ENCODE peak calls at places on chromosomes 4 and X, in six cellular contexts. One of them, this sample, is unnamed.

GRCh38 chrX:1555370-1555769 is 18.4 kb upstream of the P2RY8 start:
- DNase-seq in Karpas-422: no peak
- DNase-seq in osteoblast: no peak
- DNase-seq in SK-N-SH: no peak
- DNase-seq in hepatocyte: no peak
- DNase-seq in PC-9: no peak
- DNase-seq in this sample: no peak

GRCh38 chrX:87397103-87397886 is 120.3 kb upstream of the KLHL4 start:
- DNase-seq in Karpas-422: no peak
- DNase-seq in osteoblast: no peak
- DNase-seq in SK-N-SH: no peak
- DNase-seq in hepatocyte: no peak
- DNase-seq in PC-9: no peak
- DNase-seq in this sample: peak; percentile 40

GRCh38 chr4:88514557-88515511 is 8.7 kb downstream of the PYURF start:
- DNase-seq in Karpas-422: no peak
- DNase-seq in osteoblast: no peak
- DNase-seq in SK-N-SH: no peak
- DNase-seq in hepatocyte: no peak
- DNase-seq in PC-9: no peak
- DNase-seq in this sample: peak; percentile 28

GRCh38 chr4:25271866-25272265 is 38.0 kb downstream of the PI4K2B start:
- DNase-seq in Karpas-422: no peak
- DNase-seq in osteoblast: no peak
- DNase-seq in SK-N-SH: no peak
- DNase-seq in hepatocyte: no peak
- DNase-seq in PC-9: no peak
- DNase-seq in this sample: no peak

GRCh38 chr4:10164877-10165283 is 48.3 kb upstream of the WDR1 start:
- DNase-seq in Karpas-422: no peak
- DNase-seq in osteoblast: peak; percentile 84
- DNase-seq in SK-N-SH: peak; percentile 55
- DNase-seq in hepatocyte: peak; percentile 63
- DNase-seq in PC-9: no peak
- DNase-seq in this sample: peak; percentile 43

GRCh38 chr4:123476089-123476488 is 79.5 kb downstream of the SPRY1 start:
- DNase-seq in Karpas-422: no peak
- DNase-seq in osteoblast: no peak
- DNase-seq in SK-N-SH: no peak
- DNase-seq in hepatocyte: no peak
- DNase-seq in PC-9: no peak
- DNase-seq in this sample: no peak

GRCh38 chr4:76308548-76308947 is 2.0 kb downstream of the STBD1 start:
- DNase-seq in Karpas-422: no peak
- DNase-seq in osteoblast: no peak
- DNase-seq in SK-N-SH: peak; percentile 28
- DNase-seq in hepatocyte: peak; percentile 80
- DNase-seq in PC-9: no peak
- DNase-seq in this sample: no peak

GRCh38 chrX:28651186-28651585 is 63.9 kb downstream of the IL1RAPL1 start:
- DNase-seq in Karpas-422: no peak
- DNase-seq in osteoblast: no peak
- DNase-seq in SK-N-SH: no peak
- DNase-seq in hepatocyte: no peak
- DNase-seq in PC-9: no peak
- DNase-seq in this sample: peak; percentile 73

GRCh38 chrX:132023117-132023895 is at the start of gene STK26:
- DNase-seq in Karpas-422: peak; percentile 89
- DNase-seq in osteoblast: peak; percentile 88
- DNase-seq in SK-N-SH: peak; percentile 77
- DNase-seq in hepatocyte: peak; percentile 80
- DNase-seq in PC-9: peak; percentile 92
- DNase-seq in this sample: peak; percentile 84

GRCh38 chrX:132022863-132023116 is 312 bp upstream of the STK26 start:
- DNase-seq in Karpas-422: no peak
- DNase-seq in osteoblast: no peak
- DNase-seq in SK-N-SH: no peak
- DNase-seq in hepatocyte: no peak
- DNase-seq in PC-9: no peak
- DNase-seq in this sample: no peak

GRCh38 chrX:132022115-132022862 is 813 bp upstream of the STK26 start:
- DNase-seq in Karpas-422: peak; percentile 59
- DNase-seq in osteoblast: peak; percentile 69
- DNase-seq in SK-N-SH: peak; percentile 19
- DNase-seq in hepatocyte: no peak
- DNase-seq in PC-9: no peak
- DNase-seq in this sample: peak; percentile 44

GRCh38 chrX:132025085-132025484 is 2.0 kb downstream of the STK26 start:
- DNase-seq in Karpas-422: no peak
- DNase-seq in osteoblast: no peak
- DNase-seq in SK-N-SH: no peak
- DNase-seq in hepatocyte: no peak
- DNase-seq in PC-9: no peak
- DNase-seq in this sample: peak; percentile 35

DNA sequence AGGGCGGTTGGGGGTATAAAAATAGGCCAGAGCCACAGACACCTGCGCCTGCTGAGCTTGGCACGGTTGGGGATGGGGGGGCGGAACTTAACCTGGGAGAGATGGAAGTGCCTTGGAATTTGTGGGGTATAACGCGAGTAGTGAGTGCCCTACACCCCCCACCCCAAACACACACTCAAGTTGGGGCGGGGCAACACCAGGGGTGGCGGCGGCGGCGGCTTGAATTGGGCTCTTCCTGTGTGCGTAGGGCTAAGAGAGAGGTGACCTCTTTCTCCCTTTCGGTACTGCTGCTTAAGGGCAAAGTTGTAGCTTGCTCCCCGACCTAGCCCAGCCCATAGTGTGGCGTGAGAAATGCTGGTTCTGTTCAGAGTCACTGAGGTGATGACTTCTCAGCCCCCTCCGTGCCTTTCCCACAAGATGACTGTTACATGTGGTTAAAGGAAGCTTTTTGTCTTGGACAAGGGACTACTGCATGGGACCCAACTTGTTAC is 839 bp downstream of the STK26 start:
- DNase-seq in Karpas-422: peak; percentile 65
- DNase-seq in osteoblast: no peak
- DNase-seq in SK-N-SH: no peak
- DNase-seq in hepatocyte: no peak
- DNase-seq in PC-9: no peak
- DNase-seq in this sample: peak; percentile 31
- H3K4me2 ChIP-seq in Karpas-422: peak overlapping the region; percentile 68
- H3K4me2 ChIP-seq in osteoblast: peak overlapping the region; percentile 90
- H3K4me2 ChIP-seq in SK-N-SH: peak overlapping the region; percentile 89
- H3K4me2 ChIP-seq in hepatocyte: peak overlapping the region; percentile 84
- H3K4me2 ChIP-seq in PC-9: peak overlapping the region; percentile 100
- H3K4me2 ChIP-seq in this sample: peak overlapping the region; percentile 100

GRCh38 chr4:187827631-187828030 is 167.9 kb upstream of the ZFP42 start:
- DNase-seq in Karpas-422: no peak
- DNase-seq in osteoblast: no peak
- DNase-seq in SK-N-SH: no peak
- DNase-seq in hepatocyte: no peak
- DNase-seq in PC-9: no peak
- DNase-seq in this sample: no peak

DNA sequence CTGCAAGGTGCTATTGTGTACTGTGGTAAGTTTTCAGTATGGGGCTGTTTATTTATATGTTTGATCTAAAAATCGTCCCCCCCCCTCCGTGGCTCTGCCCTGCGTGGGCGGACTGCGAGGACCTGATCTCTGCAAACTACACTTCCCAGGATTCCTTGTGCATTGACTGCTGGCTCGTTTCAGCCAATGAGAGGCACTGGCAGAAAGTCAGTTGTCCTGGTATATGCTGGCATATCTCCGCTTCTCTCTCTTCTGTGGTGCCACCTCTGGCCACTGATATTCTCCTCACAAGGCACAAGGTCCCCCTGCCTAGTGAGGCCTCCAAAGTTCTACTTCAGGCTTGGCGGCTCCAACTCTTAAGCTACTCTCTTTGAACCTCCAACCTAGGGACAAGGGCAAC is 168.8 kb upstream of the ZFP42 start:
- DNase-seq in Karpas-422: peak; percentile 41
- DNase-seq in osteoblast: no peak
- DNase-seq in SK-N-SH: no peak
- DNase-seq in hepatocyte: no peak
- DNase-seq in PC-9: no peak
- DNase-seq in this sample: peak; percentile 6
- H3K4me2 ChIP-seq in Karpas-422: no peak overlapping the region
- H3K4me2 ChIP-seq in osteoblast: no peak overlapping the region
- H3K4me2 ChIP-seq in SK-N-SH: peak overlapping the region; percentile 2
- H3K4me2 ChIP-seq in hepatocyte: no peak overlapping the region
- H3K4me2 ChIP-seq in PC-9: no peak overlapping the region
- H3K4me2 ChIP-seq in this sample: no peak overlapping the region

DNA sequence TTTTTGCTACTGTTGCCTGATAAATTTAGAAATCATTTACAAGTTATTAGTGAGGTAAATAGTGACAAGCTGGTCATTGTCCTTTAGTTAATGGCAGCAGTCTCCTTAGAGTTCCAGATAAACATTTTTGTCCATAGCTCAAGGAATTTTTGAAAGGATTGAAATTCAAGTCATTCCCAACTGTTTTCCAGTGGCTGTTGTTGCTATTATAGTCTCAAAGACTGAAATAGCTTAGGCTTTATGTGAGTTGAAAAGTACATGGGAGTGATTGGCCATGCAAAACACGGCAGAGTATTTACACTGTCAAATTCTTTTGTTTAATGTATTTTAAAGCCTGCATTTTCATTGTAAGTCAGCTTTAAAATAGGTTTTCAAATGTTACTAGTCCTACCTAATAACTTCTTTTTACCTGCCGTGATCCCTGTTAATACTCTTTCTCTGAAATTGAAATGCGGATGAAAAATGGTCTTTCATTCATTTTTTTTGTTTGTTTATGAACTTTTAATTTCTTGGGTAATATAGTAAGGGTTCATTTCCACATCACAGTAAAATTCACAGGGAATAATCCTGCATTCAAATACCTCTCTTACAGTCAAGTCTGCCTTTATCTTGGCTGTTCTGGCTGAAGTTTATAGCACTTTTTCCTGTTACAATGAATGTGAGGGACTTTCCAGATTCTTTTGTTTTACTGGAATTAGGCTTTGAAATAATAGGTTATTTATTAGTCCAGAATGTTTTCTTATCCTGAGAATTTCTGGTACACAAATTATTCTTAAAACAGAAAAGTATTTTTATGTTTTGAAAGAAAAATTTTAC is 85.1 kb downstream of the PDLIM5 start:
- DNase-seq in Karpas-422: no peak
- DNase-seq in osteoblast: no peak
- DNase-seq in SK-N-SH: no peak
- DNase-seq in hepatocyte: no peak
- DNase-seq in PC-9: no peak
- DNase-seq in this sample: no peak
- H3K4me2 ChIP-seq in Karpas-422: no peak overlapping the region
- H3K4me2 ChIP-seq in osteoblast: peak overlapping the region; percentile 14
- H3K4me2 ChIP-seq in SK-N-SH: no peak overlapping the region
- H3K4me2 ChIP-seq in hepatocyte: peak overlapping the region; percentile 7
- H3K4me2 ChIP-seq in PC-9: no peak overlapping the region
- H3K4me2 ChIP-seq in this sample: no peak overlapping the region

GRCh38 chrX:8405631-8406030 is 59.0 kb upstream of the VCX3B start:
- DNase-seq in Karpas-422: no peak
- DNase-seq in osteoblast: no peak
- DNase-seq in SK-N-SH: no peak
- DNase-seq in hepatocyte: no peak
- DNase-seq in PC-9: no peak
- DNase-seq in this sample: peak; percentile 41
- H3K4me2 ChIP-seq in Karpas-422: no peak overlapping the region
- H3K4me2 ChIP-seq in osteoblast: no peak overlapping the region
- H3K4me2 ChIP-seq in SK-N-SH: no peak overlapping the region
- H3K4me2 ChIP-seq in hepatocyte: no peak overlapping the region
- H3K4me2 ChIP-seq in PC-9: peak overlapping the region; percentile 56
- H3K4me2 ChIP-seq in this sample: peak overlapping the region; percentile 61

DNA sequence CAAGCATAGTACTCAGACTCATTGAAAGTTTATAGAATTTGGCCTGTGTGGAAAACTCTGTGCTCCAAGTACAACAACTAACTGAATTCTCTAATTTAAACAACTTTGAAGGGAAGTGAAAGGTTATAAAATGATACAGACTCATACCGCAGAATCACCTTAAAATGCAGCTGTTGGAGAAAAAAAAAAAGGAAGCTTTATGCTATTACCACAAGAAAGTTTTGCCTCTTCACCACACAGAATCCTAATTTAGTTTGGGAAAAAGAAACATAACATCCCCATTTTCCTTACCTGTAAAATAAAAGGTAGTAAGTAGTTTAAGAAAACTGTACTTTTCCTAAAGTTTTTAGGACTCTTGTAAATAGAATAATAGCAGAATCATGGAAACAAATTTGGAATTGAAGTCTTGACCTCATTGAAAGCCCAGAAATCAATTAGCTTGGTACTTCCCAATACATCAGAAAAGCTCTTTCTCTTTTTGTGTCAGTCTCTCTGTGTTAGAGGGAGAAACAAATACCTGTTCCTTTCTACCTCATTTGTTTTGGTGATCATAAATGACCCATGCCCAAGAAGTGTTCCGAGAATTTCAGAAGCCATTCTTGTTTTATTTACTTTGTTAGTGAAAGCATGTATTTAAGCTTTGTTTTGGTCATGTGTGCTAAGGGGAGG is 78.8 kb downstream of the NFKB1 start:
- DNase-seq in Karpas-422: no peak
- DNase-seq in osteoblast: no peak
- DNase-seq in SK-N-SH: no peak
- DNase-seq in hepatocyte: no peak
- DNase-seq in PC-9: no peak
- DNase-seq in this sample: no peak
- H3K4me2 ChIP-seq in Karpas-422: no peak overlapping the region
- H3K4me2 ChIP-seq in osteoblast: no peak overlapping the region
- H3K4me2 ChIP-seq in SK-N-SH: no peak overlapping the region
- H3K4me2 ChIP-seq in hepatocyte: peak overlapping the region; percentile 45
- H3K4me2 ChIP-seq in PC-9: no peak overlapping the region
- H3K4me2 ChIP-seq in this sample: no peak overlapping the region

DNA sequence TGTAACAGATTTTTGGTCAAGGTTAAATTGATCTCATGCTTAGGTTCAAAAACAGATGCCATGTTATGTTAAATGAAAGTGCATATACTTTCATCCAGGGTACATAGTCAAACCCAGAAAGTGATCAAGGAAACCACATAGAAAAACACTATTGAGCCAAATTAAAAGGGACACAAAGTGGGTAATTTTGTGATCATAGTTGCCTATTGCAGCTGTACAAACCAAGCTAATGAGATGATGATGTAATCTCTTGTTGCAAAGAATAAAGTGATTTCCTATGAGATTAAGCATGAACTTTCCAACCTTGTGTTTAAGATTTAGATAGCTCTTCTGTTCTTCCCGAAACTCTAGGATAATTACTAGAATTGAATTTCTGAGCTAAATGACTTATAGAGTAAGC is 20.2 kb upstream of the LIMCH1 start:
- DNase-seq in Karpas-422: no peak
- DNase-seq in osteoblast: no peak
- DNase-seq in SK-N-SH: no peak
- DNase-seq in hepatocyte: no peak
- DNase-seq in PC-9: no peak
- DNase-seq in this sample: no peak
- H3K4me2 ChIP-seq in Karpas-422: no peak overlapping the region
- H3K4me2 ChIP-seq in osteoblast: no peak overlapping the region
- H3K4me2 ChIP-seq in SK-N-SH: no peak overlapping the region
- H3K4me2 ChIP-seq in hepatocyte: no peak overlapping the region
- H3K4me2 ChIP-seq in PC-9: no peak overlapping the region
- H3K4me2 ChIP-seq in this sample: no peak overlapping the region

GRCh38 chr4:13547563-13548041 is 3.3 kb upstream of the NKX3-2 start:
- DNase-seq in Karpas-422: peak; percentile 83
- DNase-seq in osteoblast: peak; percentile 88
- DNase-seq in SK-N-SH: peak; percentile 56
- DNase-seq in hepatocyte: peak; percentile 41
- DNase-seq in PC-9: no peak
- DNase-seq in this sample: no peak
- H3K4me2 ChIP-seq in Karpas-422: peak overlapping the region; percentile 75
- H3K4me2 ChIP-seq in osteoblast: peak overlapping the region; percentile 63
- H3K4me2 ChIP-seq in SK-N-SH: peak overlapping the region; percentile 35
- H3K4me2 ChIP-seq in hepatocyte: peak overlapping the region; percentile 95
- H3K4me2 ChIP-seq in PC-9: no peak overlapping the region
- H3K4me2 ChIP-seq in this sample: peak overlapping the region; percentile 82

This sample was measured in PC-3.